ENCODE peak calls at places on chromosomes 6 and 20, in five cellular contexts. One of them, this sample, is unnamed.

GRCh38 chr20:4027590-4028265 is 12.4 kb upstream of the RNF24 start:
- DNase-seq in NCI-H1105: no peak
- DNase-seq in RWPE1: no peak
- DNase-seq in H7: no peak
- DNase-seq in Ammon's horn: no peak
- DNase-seq in this sample: no peak

GRCh38 chr6:148441454-148441911 is 98.8 kb downstream of the SASH1 start:
- DNase-seq in RWPE1: peak
- DNase-seq in Ammon's horn: no peak
- DNase-seq in NCI-H1105: no peak
- DNase-seq in H7: no peak
- DNase-seq in this sample: no peak

GRCh38 chr20:11231742-11232141 is 557.9 kb upstream of the JAG1 start:
- DNase-seq in RWPE1: no peak
- DNase-seq in NCI-H1105: no peak
- DNase-seq in H7: no peak
- DNase-seq in Ammon's horn: peak
- DNase-seq in this sample: no peak

GRCh38 chr20:23770384-23770783 is 19.6 kb upstream of the CST1 start:
- DNase-seq in H7: no peak
- DNase-seq in Ammon's horn: no peak
- DNase-seq in RWPE1: no peak
- DNase-seq in NCI-H1105: no peak
- DNase-seq in this sample: no peak

GRCh38 chr6:28188111-28188979 is 36.7 kb upstream of the ZSCAN9 start:
- DNase-seq in H7: no peak
- DNase-seq in Ammon's horn: no peak
- DNase-seq in NCI-H1105: no peak
- DNase-seq in RWPE1: no peak
- DNase-seq in this sample: no peak

GRCh38 chr6:89067796-89068195 is 12.8 kb upstream of the PNRC1 start:
- DNase-seq in H7: no peak
- DNase-seq in Ammon's horn: no peak
- DNase-seq in RWPE1: peak
- DNase-seq in NCI-H1105: no peak
- DNase-seq in this sample: no peak

GRCh38 chr6:111418971-111419693 is 63.9 kb downstream of the REV3L start:
- DNase-seq in H7: no peak
- DNase-seq in Ammon's horn: no peak
- DNase-seq in RWPE1: no peak
- DNase-seq in NCI-H1105: no peak
- DNase-seq in this sample: no peak

GRCh38 chr6:89952696-89953095 is 58.4 kb downstream of the GJA10 start:
- DNase-seq in NCI-H1105: no peak
- DNase-seq in H7: no peak
- DNase-seq in RWPE1: peak
- DNase-seq in Ammon's horn: no peak
- DNase-seq in this sample: no peak

GRCh38 chr6:107763959-107764358 is 60.2 kb downstream of the SCML4 start:
- DNase-seq in Ammon's horn: no peak
- DNase-seq in RWPE1: no peak
- DNase-seq in NCI-H1105: no peak
- DNase-seq in H7: no peak
- DNase-seq in this sample: no peak

GRCh38 chr6:108896111-108896661 is 48.0 kb downstream of the ARMC2 start:
- DNase-seq in H7: no peak
- DNase-seq in NCI-H1105: no peak
- DNase-seq in Ammon's horn: no peak
- DNase-seq in RWPE1: peak
- DNase-seq in this sample: no peak

GRCh38 chr20:33668087-33668790 is 1.5 kb downstream of the ACTL10 start:
- DNase-seq in Ammon's horn: no peak
- DNase-seq in H7: peak
- DNase-seq in NCI-H1105: peak
- DNase-seq in RWPE1: peak
- DNase-seq in this sample: peak

GRCh38 chr6:156421933-156422332 is 355.2 kb upstream of the ARID1B start:
- DNase-seq in NCI-H1105: no peak
- DNase-seq in RWPE1: no peak
- DNase-seq in Ammon's horn: no peak
- DNase-seq in H7: no peak
- DNase-seq in this sample: no peak

GRCh38 chr6:17278289-17279061 is 2.7 kb upstream of the RBM24 start:
- DNase-seq in H7: no peak
- DNase-seq in RWPE1: peak
- DNase-seq in NCI-H1105: no peak
- DNase-seq in Ammon's horn: no peak
- DNase-seq in this sample: no peak

GRCh38 chr6:156822747-156823206 is 45.6 kb downstream of the ARID1B start:
- DNase-seq in Ammon's horn: no peak
- DNase-seq in H7: no peak
- DNase-seq in RWPE1: no peak
- DNase-seq in NCI-H1105: no peak
- DNase-seq in this sample: peak

GRCh38 chr6:35267446-35267845 is 7.9 kb downstream of the ZNF76 start:
- DNase-seq in Ammon's horn: no peak
- DNase-seq in H7: no peak
- DNase-seq in NCI-H1105: no peak
- DNase-seq in RWPE1: no peak
- DNase-seq in this sample: no peak

GRCh38 chr6:95865857-95866256 is 149.9 kb upstream of the FUT9 start:
- DNase-seq in Ammon's horn: no peak
- DNase-seq in H7: no peak
- DNase-seq in RWPE1: no peak
- DNase-seq in NCI-H1105: no peak
- DNase-seq in this sample: no peak

GRCh38 chr20:37649635-37650244 is 44.1 kb upstream of the CTNNBL1 start:
- DNase-seq in NCI-H1105: no peak
- DNase-seq in Ammon's horn: no peak
- DNase-seq in RWPE1: no peak
- DNase-seq in H7: no peak
- DNase-seq in this sample: no peak